ENCODE peak calls at places on chromosomes 13 and 19, in four cellular contexts. Z, T, L and A are unnamed samples.

GRCh38 chr13:80141114-80141849 is 199.6 kb downstream of the SPRY2 start:
- DNase-seq in Z (no peak), T (no peak), L (no peak), A (peak)

GRCh38 chr19:38190061-38190460 is 34.0 kb downstream of the DPF1 start:
- DNase-seq in Z (no peak), L (no peak), T (no peak), A (no peak)

GRCh38 chr13:44305216-44305615 is 68.4 kb upstream of the SERP2 start:
- DNase-seq in L (no peak), T (no peak), Z (no peak), A (no peak)

GRCh38 chr19:55097864-55098715 is 19.3 kb downstream of the PPP1R12C start:
- DNase-seq in T (no peak), L (no peak), Z (no peak), A (no peak)

GRCh38 chr19:44820648-44821609 is 12.0 kb downstream of the BCAM start:
- DNase-seq in Z (no peak), L (no peak), T (no peak), A (no peak)

GRCh38 chr19:45499196-45500180 is 1.2 kb downstream of the PPM1N start:
- DNase-seq in L (peak), T (peak), Z (no peak), A (no peak)

GRCh38 chr13:80131204-80131603 is 209.7 kb downstream of the SPRY2 start:
- DNase-seq in L (peak), Z (peak), T (no peak), A (peak)

GRCh38 chr19:11587973-11588631 is 9.2 kb upstream of the ZNF627 start:
- DNase-seq in Z (no peak), T (no peak), L (no peak), A (no peak)

GRCh38 chr13:61183670-61184069 is 232.0 kb downstream of the PCDH20 start:
- DNase-seq in Z (no peak), T (no peak), L (no peak), A (no peak)

GRCh38 chr19:53157601-53158000 is 1.3 kb downstream of the ZNF347 start:
- DNase-seq in L (no peak), Z (no peak), T (no peak), A (peak)

GRCh38 chr19:10043286-10043927 is 30.1 kb downstream of the RDH8 start:
- DNase-seq in Z (no peak), T (no peak), L (no peak), A (peak)

GRCh38 chr19:7928741-7929701 is 3.1 kb upstream of the CTXN1 start:
- DNase-seq in T (peak), Z (peak), L (peak), A (peak)

GRCh38 chr19:17455711-17456123 is 5.0 kb downstream of the NXNL1 start:
- DNase-seq in T (no peak), Z (no peak), L (peak), A (no peak)

GRCh38 chr13:41649659-41650058 is 192.3 kb downstream of the RGCC start:
- DNase-seq in T (no peak), Z (peak), L (no peak), A (no peak)

GRCh38 chr13:113049981-113050380 is 55.6 kb upstream of the F7 start:
- DNase-seq in T (no peak), L (no peak), Z (no peak), A (no peak)

GRCh38 chr13:102580552-102581169 is 16.1 kb upstream of the TPP2 start:
- DNase-seq in L (peak), Z (peak), T (peak), A (peak)